ENCODE peak calls at places on chromosome 10, in eight cellular contexts. U is gastroesophageal sphincter; X is lung; C is CD4-positive, CD25-positive, alpha-beta regulatory T cell; N is upper lobe of right lung; A is A549; I is naive thymus-derived CD8-positive, alpha-beta T cell; Y is RWPE2. M is an unnamed sample.

GRCh38 chr10:72375173-72375572 is 20.5 kb upstream of the DNAJB12 start:
- ATAC-seq in C (no peak), X (no peak), I (no peak), U (no peak), A (no peak), N (peak; percentile 19), Y (no peak), M (no peak)

GRCh38 chr10:38094923-38095574 is 912 bp downstream of the ZNF37A start:
- ATAC-seq in X (no peak), N (no peak), U (no peak), Y (no peak), I (no peak), C (no peak), A (no peak), M (no peak)

GRCh38 chr10:127687548-127687947 is 49.4 kb upstream of the FOXI2 start:
- ATAC-seq in N (peak; percentile 89), A (no peak), Y (no peak), I (no peak), C (no peak), U (no peak), X (no peak), M (no peak)

GRCh38 chr10:45373003-45373782 is 823 bp upstream of the ALOX5 start:
- ATAC-seq in A (peak; percentile 41), N (peak; percentile 49), U (peak; percentile 30), Y (peak; percentile 39), C (peak; percentile 13), X (peak; percentile 35), I (peak; percentile 74), M (peak; percentile 27)

GRCh38 chr10:97719602-97720001 is 6.1 kb downstream of the MARVELD1 start:
- ATAC-seq in X (no peak), A (no peak), Y (peak; percentile 17), N (no peak), C (no peak), U (no peak), I (no peak), M (no peak)

GRCh38 chr10:88505680-88506215 is 77.4 kb downstream of the RNLS start:
- ATAC-seq in N (no peak), Y (no peak), X (no peak), A (no peak), I (no peak), U (no peak), C (no peak), M (no peak)

GRCh38 chr10:108104697-108105096 is 940.2 kb upstream of the SORCS1 start:
- ATAC-seq in A (no peak), N (no peak), C (no peak), I (no peak), U (no peak), Y (no peak), X (no peak), M (no peak)

GRCh38 chr10:43901302-43901701 is 252.6 kb upstream of the ZNF32 start:
- ATAC-seq in N (no peak), I (no peak), C (no peak), X (no peak), A (no peak), Y (no peak), U (no peak), M (no peak)

GRCh38 chr10:87510025-87510424 is 5.3 kb downstream of the MINPP1 start:
- ATAC-seq in A (no peak), Y (no peak), I (no peak), X (no peak), C (no peak), U (no peak), N (no peak), M (no peak)

M was measured in esophagus mucosa.